ENCODE peak calls at places on chromosomes 2 and 18, in eight cellular contexts. Z is sigmoid colon, T is breast epithelium, A is fibroblast of lung, G is heart left ventricle, X is heart right ventricle, U is astrocyte, F is GM10248. K is an unnamed sample.

GRCh38 chr18:62586781-62587487 is 64.1 kb downstream of the ZCCHC2 start:
- DNase-seq in X (no peak), Z (no peak), A (no peak), F (peak; percentile 8), G (no peak), T (no peak), U (no peak), K (peak; percentile 40)

GRCh38 chr2:134341476-134341875 is 87.6 kb downstream of the MGAT5 start:
- DNase-seq in G (no peak), Z (no peak), X (no peak), F (no peak), A (no peak), T (no peak), U (no peak), K (no peak)

GRCh38 chr18:37565985-37566478 is 434 bp upstream of the CELF4 start:
- DNase-seq in X (peak; percentile 61), U (no peak), A (peak; percentile 45), T (no peak), G (peak; percentile 71), Z (peak; percentile 61), F (no peak), K (peak; percentile 83)

GRCh38 chr2:240922234-240922981 is 16.3 kb downstream of the CROCC2 start:
- DNase-seq in X (peak; percentile 16), T (peak; percentile 9), Z (peak; percentile 53), U (no peak), F (no peak), A (no peak), G (peak; percentile 20), K (peak; percentile 67)

GRCh38 chr2:54667726-54668650 is 55.5 kb upstream of the EML6 start:
- DNase-seq in G (no peak), U (no peak), Z (no peak), A (no peak), T (no peak), F (no peak), X (no peak), K (no peak)

GRCh38 chr2:48946444-48947048 is 191.0 kb upstream of the LHCGR start:
- DNase-seq in T (peak; percentile 22), A (peak; percentile 50), G (no peak), X (no peak), F (peak; percentile 58), Z (peak; percentile 69), U (peak; percentile 26), K (no peak)

GRCh38 chr2:200380833-200381542 is 74.5 kb downstream of the SPATS2L start:
- DNase-seq in T (no peak), G (no peak), Z (no peak), X (no peak), U (peak; percentile 87), F (no peak), A (peak; percentile 82), K (no peak)

GRCh38 chr2:98308068-98308467 is 38.2 kb upstream of the CNGA3 start:
- DNase-seq in Z (no peak), X (no peak), F (no peak), T (no peak), A (peak; percentile 4), G (no peak), U (no peak), K (no peak)

GRCh38 chr2:54575379-54575888 is 119.3 kb downstream of the SPTBN1 start:
- DNase-seq in G (no peak), F (no peak), T (no peak), U (peak; percentile 81), X (no peak), A (peak; percentile 47), Z (peak; percentile 65), K (no peak)

GRCh38 chr2:44843641-44844040 is 97.9 kb upstream of the SIX3 start:
- DNase-seq in F (no peak), X (no peak), U (no peak), T (no peak), Z (no peak), G (no peak), A (no peak), K (no peak)

GRCh38 chr2:72923833-72924352 is 6.6 kb downstream of the EMX1 start:
- DNase-seq in U (no peak), G (no peak), A (no peak), X (no peak), F (no peak), Z (peak; percentile 52), T (no peak), K (peak; percentile 43)

GRCh38 chr2:240121675-240122074 is 14.4 kb downstream of the COPS9 start:
- DNase-seq in Z (no peak), G (no peak), X (no peak), U (no peak), A (no peak), F (no peak), T (peak; percentile 28), K (no peak)

GRCh38 chr18:69992776-69993175 is 45.1 kb upstream of the CD226 start:
- DNase-seq in A (peak; percentile 8), G (no peak), X (no peak), T (no peak), F (no peak), Z (no peak), U (peak; percentile 24), K (no peak)

GRCh38 chr2:180776924-180777323 is 203.5 kb upstream of the UBE2E3 start:
- DNase-seq in G (no peak), Z (no peak), X (no peak), A (peak; percentile 23), F (no peak), U (peak; percentile 73), T (no peak), K (no peak)

GRCh38 chr2:147135401-147135800 is 709.4 kb upstream of the ACVR2A start:
- DNase-seq in G (no peak), A (peak; percentile 19), X (no peak), U (no peak), F (no peak), Z (no peak), T (no peak), K (no peak)

GRCh38 chr2:33322099-33322498 is 154.3 kb upstream of the RASGRP3 start:
- DNase-seq in G (peak; percentile 58), F (no peak), Z (no peak), T (no peak), U (peak; percentile 71), X (no peak), A (peak; percentile 93), K (no peak)

GRCh38 chr2:95234806-95235205 is 27.5 kb downstream of the ZNF892 start:
- DNase-seq in A (no peak), F (no peak), X (no peak), G (no peak), Z (no peak), T (no peak), U (peak; percentile 12), K (no peak)

GRCh38 chr2:106108351-106108750 is 85.8 kb downstream of the UXS1 start:
- DNase-seq in X (no peak), Z (no peak), F (no peak), T (no peak), U (no peak), G (no peak), A (peak; percentile 54), K (no peak)
- TF ChIP-seq CTCF in X (no peak), Z (no peak), F (peak; percentile 52), T (no peak), U (no peak), G (peak; percentile 18), A (peak; percentile 57), K (no peak)

GRCh38 chr2:174344716-174345472 is 10.1 kb downstream of the SP9 start:
- DNase-seq in T (no peak), A (peak; percentile 63), G (no peak), U (peak; percentile 37), Z (no peak), X (no peak), F (no peak), K (no peak)
- TF ChIP-seq CTCF in T (no peak), A (peak; percentile 32), G (no peak), U (peak; percentile 50), Z (no peak), X (no peak), F (peak; percentile 37), K (peak; percentile 78)

DNA sequence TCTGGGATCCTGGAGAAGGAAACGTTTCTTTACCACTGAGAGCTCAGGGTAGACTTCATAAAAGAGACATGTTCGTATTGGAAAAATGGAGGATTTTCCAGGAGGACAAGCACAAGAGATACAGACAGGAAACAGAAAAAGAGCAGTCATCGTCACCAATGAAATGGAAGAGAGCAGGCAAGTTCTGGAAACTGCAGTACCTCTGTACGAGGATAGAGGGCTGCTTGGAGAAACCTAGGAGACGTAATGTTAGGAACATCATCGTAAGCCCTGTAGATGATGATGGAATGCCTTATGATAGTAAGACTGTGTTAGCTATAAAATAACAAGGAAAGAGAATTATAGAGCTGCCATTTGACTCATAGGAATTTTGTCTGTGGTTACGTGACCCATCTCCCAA is 121.1 kb upstream of the KLHL14 start:
- DNase-seq in A (no peak), U (no peak), G (no peak), Z (no peak), T (no peak), X (no peak), F (no peak), K (no peak)
- TF ChIP-seq CTCF in A (peak; percentile 37), U (peak; percentile 20), G (no peak), Z (no peak), T (no peak), X (no peak), F (no peak), K (peak; percentile 60)

GRCh38 chr2:118089015-118089800 is 937 bp downstream of the INSIG2 start:
- DNase-seq in G (no peak), X (no peak), F (peak; percentile 32), Z (no peak), T (no peak), U (peak; percentile 54), A (peak; percentile 49), K (no peak)
- TF ChIP-seq CTCF in G (no peak), X (peak; percentile 1), F (no peak), Z (no peak), T (peak; percentile 35), U (peak; percentile 17), A (peak; percentile 29), K (peak; percentile 69)

GRCh38 chr18:26017929-26018328 is 72.5 kb downstream of the SS18 start:
- DNase-seq in U (no peak), F (no peak), X (no peak), G (no peak), Z (no peak), T (no peak), A (peak; percentile 21), K (no peak)
- TF ChIP-seq CTCF in U (peak; percentile 15), F (peak; percentile 27), X (no peak), G (no peak), Z (no peak), T (no peak), A (no peak), K (peak; percentile 47)

K was measured in type B pancreatic cell.